ENCODE peak calls at places on chromosomes 1 and 21, in five cellular contexts. R is CD4-positive, CD25-positive, alpha-beta regulatory T cell; W is K562; Y is DND-41; I is OCI-LY7. M is an unnamed sample.

GRCh38 chr1:91830242-91831131 is 55.5 kb downstream of the TGFBR3 start:
- DNase-seq in R (no peak), Y (no peak), I (no peak), W (no peak), M (peak)

GRCh38 chr1:31152181-31152768 is 86.8 kb upstream of the PUM1 start:
- DNase-seq in I (peak), W (no peak), Y (peak), R (no peak), M (no peak)

GRCh38 chr21:20220586-20220985 is 777.6 kb upstream of the NCAM2 start:
- DNase-seq in R (no peak), Y (no peak), I (no peak), W (no peak), M (no peak)

GRCh38 chr1:54791880-54792522 is 9.1 kb downstream of the TTC22 start:
- DNase-seq in R (no peak), W (peak), Y (peak), I (peak), M (no peak)

GRCh38 chr1:205495237-205495823 is 9.1 kb upstream of the CDK18 start:
- DNase-seq in W (peak), R (no peak), Y (no peak), I (no peak), M (peak)

GRCh38 chr1:19654386-19654785 is 10.3 kb downstream of the NBL1 start:
- DNase-seq in I (no peak), R (no peak), Y (no peak), W (no peak), M (no peak)

GRCh38 chr21:43190544-43191340 is 21.9 kb downstream of the CRYAA start:
- DNase-seq in W (no peak), I (no peak), R (no peak), Y (no peak), M (no peak)

GRCh38 chr1:28853033-28853742 is 41.2 kb downstream of the OPRD1 start:
- DNase-seq in R (no peak), Y (no peak), I (no peak), W (no peak), M (no peak)

GRCh38 chr1:247102381-247102780 is 1.8 kb downstream of the ZNF669 start:
- DNase-seq in I (no peak), W (no peak), Y (no peak), R (no peak), M (no peak)

GRCh38 chr1:6094246-6094645 is 48.6 kb downstream of the KCNAB2 start:
- DNase-seq in R (no peak), W (no peak), I (no peak), Y (no peak), M (no peak)

GRCh38 chr1:10626781-10627410 is 152.1 kb downstream of the PEX14 start:
- DNase-seq in Y (no peak), W (no peak), R (no peak), I (no peak), M (no peak)

GRCh38 chr1:221994939-221995338 is 253.1 kb upstream of the DUSP10 start:
- DNase-seq in R (no peak), Y (no peak), I (no peak), W (no peak), M (no peak)

GRCh38 chr1:153277852-153278251 is 18.4 kb downstream of the LORICRIN start:
- DNase-seq in R (no peak), W (peak), Y (no peak), I (peak), M (no peak)

GRCh38 chr1:2310332-2311183 is 80.8 kb downstream of the MORN1 start:
- DNase-seq in R (no peak), I (no peak), W (no peak), Y (no peak), M (peak)

GRCh38 chr21:28805885-28806284 is 186.8 kb downstream of the LTN1 start:
- DNase-seq in R (no peak), W (no peak), I (no peak), Y (no peak), M (peak)

GRCh38 chr21:16579538-16579937 is 849.8 kb downstream of the USP25 start:
- DNase-seq in W (no peak), Y (no peak), I (no peak), R (no peak), M (no peak)

GRCh38 chr1:21435646-21436487 is 4.1 kb upstream of the NBPF3 start:
- DNase-seq in R (no peak), W (no peak), I (no peak), Y (no peak), M (no peak)
- H3K4me3 ChIP-seq in R (no peak), W (no peak), I (no peak), Y (no peak), M (no peak)

DNA sequence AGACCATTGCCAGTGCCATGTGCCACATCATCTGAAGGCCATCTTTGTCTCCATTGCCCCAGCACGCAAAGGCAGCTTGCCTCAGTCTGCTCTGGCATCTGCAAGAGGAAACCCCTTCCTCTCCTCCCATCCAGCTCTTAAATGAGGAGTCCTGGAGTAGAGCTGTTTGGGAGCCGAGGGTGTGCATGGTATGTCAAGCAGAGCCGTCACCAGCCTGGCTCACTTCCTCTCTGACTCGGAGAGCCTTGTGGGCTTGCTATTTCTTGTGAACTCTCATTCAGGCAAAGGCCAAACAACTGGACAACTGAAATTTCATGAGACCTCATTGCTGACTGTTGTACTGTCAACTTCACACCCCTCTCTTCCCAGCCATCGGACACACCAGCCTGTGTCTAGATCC is 143.9 kb downstream of the SIPA1L2 start:
- DNase-seq in R (no peak), I (peak), Y (no peak), W (no peak), M (no peak)
- H3K4me3 ChIP-seq in R (no peak), I (no peak), Y (no peak), W (no peak), M (no peak)

DNA sequence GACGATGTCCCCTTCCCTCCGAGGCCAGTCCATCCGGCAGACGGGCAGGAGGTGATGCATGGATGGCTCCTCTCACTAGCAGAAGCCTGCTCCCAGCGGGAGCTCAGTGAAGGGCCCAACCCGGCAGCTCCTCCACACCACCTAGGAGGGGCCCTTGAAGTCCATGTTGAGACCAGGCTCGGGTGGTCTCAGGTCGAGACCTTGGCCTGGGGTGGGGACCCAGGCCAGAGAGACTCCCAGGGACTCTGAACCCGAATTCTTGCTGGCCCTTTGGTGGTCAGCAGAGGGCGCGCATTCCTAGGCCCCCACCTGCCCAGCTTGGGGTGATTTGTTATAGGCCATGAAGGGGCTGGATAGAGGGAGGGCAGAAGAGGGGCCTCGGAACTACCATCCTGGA is 642 bp upstream of the NT5C1A start:
- DNase-seq in Y (no peak), R (no peak), I (no peak), W (peak), M (no peak)
- H3K4me3 ChIP-seq in Y (no peak), R (no peak), I (no peak), W (no peak), M (no peak)

DNA sequence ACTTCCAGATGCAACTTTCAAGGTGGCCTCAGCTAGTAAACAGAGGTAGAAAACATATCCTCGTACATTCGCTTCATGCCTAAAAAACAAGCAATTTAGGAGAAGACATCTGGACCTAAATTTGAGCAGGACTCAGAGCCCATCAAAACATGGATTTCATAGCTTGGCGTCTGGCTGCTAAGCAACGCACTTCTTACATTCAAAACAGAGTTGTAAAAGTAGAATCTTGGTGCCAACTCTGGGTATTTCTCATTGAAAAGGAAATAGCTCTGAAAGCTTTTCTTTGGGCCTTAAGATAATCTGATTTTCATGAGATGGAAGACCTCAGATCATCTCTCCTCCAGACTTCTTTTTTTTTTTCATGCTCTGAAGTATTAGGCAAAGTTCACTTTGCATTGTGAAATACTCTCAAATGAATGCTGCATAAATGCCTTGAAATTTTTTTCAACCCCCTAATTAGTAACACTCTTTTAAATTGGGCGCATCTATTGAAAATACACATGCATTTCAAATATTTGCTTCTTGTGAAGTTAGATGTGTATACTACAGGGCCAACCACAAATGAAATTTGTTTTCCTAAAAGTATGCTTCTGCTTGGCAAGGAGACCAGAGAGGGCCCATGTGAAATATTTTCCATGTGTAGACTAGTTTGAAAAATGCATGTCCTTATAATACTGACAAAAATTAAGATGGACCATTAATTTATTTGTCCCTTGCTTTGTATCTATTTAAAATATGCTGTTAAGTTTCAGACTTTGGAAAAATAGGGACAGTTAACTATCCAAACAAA is 4.2 kb downstream of the ADAMTS5 start:
- DNase-seq in W (no peak), I (no peak), R (no peak), Y (no peak), M (no peak)
- H3K4me3 ChIP-seq in W (no peak), I (no peak), R (no peak), Y (no peak), M (peak)

DNA sequence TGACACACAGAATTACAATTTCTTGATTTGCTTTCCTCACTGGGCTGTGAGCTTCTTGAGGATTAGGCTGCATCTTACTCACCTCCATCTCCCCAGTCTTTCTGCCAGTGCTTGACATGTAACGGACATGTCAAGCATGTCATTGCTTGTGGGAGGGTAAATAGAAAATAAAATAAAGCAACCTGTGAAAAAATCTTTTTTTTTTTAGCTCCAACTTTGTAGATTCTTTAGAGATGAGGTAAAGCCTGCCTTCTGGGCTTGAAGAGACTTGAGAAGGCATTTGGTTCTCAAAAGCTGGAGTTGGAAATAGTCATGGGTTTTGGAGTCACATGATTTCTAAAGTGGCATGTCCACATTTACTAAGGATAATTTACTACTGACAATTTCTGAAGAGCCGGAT is 158.1 kb downstream of the PLXNA2 start:
- DNase-seq in I (no peak), Y (no peak), W (no peak), R (no peak), M (no peak)
- H3K4me3 ChIP-seq in I (no peak), Y (no peak), W (no peak), R (peak), M (no peak)

DNA sequence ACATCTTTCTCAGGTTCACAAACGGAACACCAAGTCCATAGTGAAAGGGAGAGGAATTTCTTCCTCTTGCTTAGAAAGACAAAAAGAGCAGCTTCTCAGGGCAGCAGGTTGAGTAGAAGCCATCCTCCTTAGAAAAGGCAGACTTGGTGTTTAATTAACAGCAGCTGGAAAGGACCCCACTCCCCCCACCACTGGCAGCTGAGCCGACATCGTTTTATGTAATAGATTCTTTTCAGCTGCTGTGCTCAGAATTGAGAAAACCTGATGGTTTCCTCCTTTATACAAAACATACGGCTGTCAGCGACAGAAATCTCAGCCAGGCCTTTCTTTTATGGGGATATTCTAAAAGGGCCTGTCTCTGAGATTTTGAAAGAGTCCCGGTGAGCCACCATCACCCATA is 49.8 kb downstream of the MAN1C1 start:
- DNase-seq in R (no peak), I (no peak), Y (no peak), W (no peak), M (no peak)
- H3K4me3 ChIP-seq in R (no peak), I (no peak), Y (no peak), W (no peak), M (no peak)

GRCh38 chr1:48003741-48004503 is 6.7 kb upstream of the TRABD2B start:
- DNase-seq in W (no peak), I (no peak), Y (no peak), R (no peak), M (no peak)
- H3K4me3 ChIP-seq in W (no peak), I (no peak), Y (no peak), R (no peak), M (no peak)

GRCh38 chr1:235651170-235651806 is 1.7 kb upstream of the GNG4 start:
- DNase-seq in R (no peak), Y (no peak), W (no peak), I (no peak), M (no peak)

GRCh38 chr1:235648954-235649721 is 446 bp downstream of the GNG4 start:
- DNase-seq in W (no peak), R (peak), Y (peak), I (no peak), M (peak)

GRCh38 chr1:235648407-235648907 is 1.1 kb downstream of the GNG4 start:
- DNase-seq in R (no peak), W (no peak), I (no peak), Y (no peak), M (peak)

GRCh38 chr1:235650341-235651169 is 971 bp upstream of the GNG4 start:
- DNase-seq in I (no peak), R (no peak), W (no peak), Y (no peak), M (peak)

GRCh38 chr1:235649722-235650163 is at the start of gene GNG4:
- DNase-seq in Y (no peak), W (no peak), I (no peak), R (no peak), M (peak)
- H3K4me3 ChIP-seq in Y (no peak), W (no peak), I (no peak), R (peak), M (peak)

M was measured in ovary.